ENCODE peak calls at places on chromosome 11, in seven cellular contexts. One of them, this sample, is unnamed.

GRCh38 chr11:126589492-126589803 is 234.0 kb downstream of the ST3GAL4 start:
- DNase-seq in neuronal stem cell: no peak
- DNase-seq in IMR-90: peak; percentile 27
- DNase-seq in H1: no peak
- DNase-seq in mesenchymal stem cell: no peak
- DNase-seq in H9: no peak
- DNase-seq in trophoblast cell: no peak
- DNase-seq in this sample: no peak

GRCh38 chr11:92843455-92843854 is 126.0 kb upstream of the MTNR1B start:
- DNase-seq in neuronal stem cell: no peak
- DNase-seq in IMR-90: no peak
- DNase-seq in H1: no peak
- DNase-seq in mesenchymal stem cell: no peak
- DNase-seq in H9: no peak
- DNase-seq in trophoblast cell: no peak
- DNase-seq in this sample: no peak

GRCh38 chr11:124535552-124536232 is 7.8 kb downstream of the OR8B12 start:
- DNase-seq in neuronal stem cell: no peak
- DNase-seq in IMR-90: peak; percentile 6
- DNase-seq in H1: no peak
- DNase-seq in mesenchymal stem cell: peak; percentile 3
- DNase-seq in H9: no peak
- DNase-seq in trophoblast cell: no peak
- DNase-seq in this sample: peak; percentile 62

GRCh38 chr11:20355221-20356219 is 8.0 kb upstream of the HTATIP2 start:
- DNase-seq in neuronal stem cell: no peak
- DNase-seq in IMR-90: peak; percentile 58
- DNase-seq in H1: no peak
- DNase-seq in mesenchymal stem cell: peak; percentile 56
- DNase-seq in H9: peak; percentile 42
- DNase-seq in trophoblast cell: peak; percentile 19
- DNase-seq in this sample: peak; percentile 59

GRCh38 chr11:111812211-111812610 is 46.0 kb upstream of the PPP2R1B start:
- DNase-seq in neuronal stem cell: no peak
- DNase-seq in IMR-90: no peak
- DNase-seq in H1: no peak
- DNase-seq in mesenchymal stem cell: no peak
- DNase-seq in H9: no peak
- DNase-seq in trophoblast cell: peak; percentile 79
- DNase-seq in this sample: no peak

GRCh38 chr11:70126494-70126893 is 48.4 kb downstream of the ANO1 start:
- DNase-seq in neuronal stem cell: no peak
- DNase-seq in IMR-90: no peak
- DNase-seq in H1: no peak
- DNase-seq in mesenchymal stem cell: no peak
- DNase-seq in H9: no peak
- DNase-seq in trophoblast cell: no peak
- DNase-seq in this sample: no peak

GRCh38 chr11:109203176-109203575 is 218.8 kb upstream of the C11orf87 start:
- DNase-seq in neuronal stem cell: no peak
- DNase-seq in IMR-90: no peak
- DNase-seq in H1: no peak
- DNase-seq in mesenchymal stem cell: no peak
- DNase-seq in H9: no peak
- DNase-seq in trophoblast cell: no peak
- DNase-seq in this sample: no peak

GRCh38 chr11:47916361-47916841 is 64.0 kb upstream of the PTPRJ start:
- DNase-seq in neuronal stem cell: no peak
- DNase-seq in IMR-90: no peak
- DNase-seq in H1: no peak
- DNase-seq in mesenchymal stem cell: peak; percentile 53
- DNase-seq in H9: no peak
- DNase-seq in trophoblast cell: peak; percentile 97
- DNase-seq in this sample: peak; percentile 93

GRCh38 chr11:3226846-3227567 is 5.2 kb downstream of the MRGPRE start:
- DNase-seq in neuronal stem cell: no peak
- DNase-seq in IMR-90: no peak
- DNase-seq in H1: no peak
- DNase-seq in mesenchymal stem cell: no peak
- DNase-seq in H9: no peak
- DNase-seq in trophoblast cell: no peak
- DNase-seq in this sample: no peak

GRCh38 chr11:94750319-94751215 is 17.6 kb upstream of the AMOTL1 start:
- DNase-seq in neuronal stem cell: no peak
- DNase-seq in IMR-90: no peak
- DNase-seq in H1: no peak
- DNase-seq in mesenchymal stem cell: no peak
- DNase-seq in H9: no peak
- DNase-seq in trophoblast cell: no peak
- DNase-seq in this sample: no peak

GRCh38 chr11:2298795-2299747 is 2.6 kb downstream of the C11orf21 start:
- DNase-seq in neuronal stem cell: peak; percentile 36
- DNase-seq in IMR-90: no peak
- DNase-seq in H1: peak; percentile 25
- DNase-seq in mesenchymal stem cell: no peak
- DNase-seq in H9: peak; percentile 76
- DNase-seq in trophoblast cell: peak; percentile 67
- DNase-seq in this sample: peak; percentile 61

DNA sequence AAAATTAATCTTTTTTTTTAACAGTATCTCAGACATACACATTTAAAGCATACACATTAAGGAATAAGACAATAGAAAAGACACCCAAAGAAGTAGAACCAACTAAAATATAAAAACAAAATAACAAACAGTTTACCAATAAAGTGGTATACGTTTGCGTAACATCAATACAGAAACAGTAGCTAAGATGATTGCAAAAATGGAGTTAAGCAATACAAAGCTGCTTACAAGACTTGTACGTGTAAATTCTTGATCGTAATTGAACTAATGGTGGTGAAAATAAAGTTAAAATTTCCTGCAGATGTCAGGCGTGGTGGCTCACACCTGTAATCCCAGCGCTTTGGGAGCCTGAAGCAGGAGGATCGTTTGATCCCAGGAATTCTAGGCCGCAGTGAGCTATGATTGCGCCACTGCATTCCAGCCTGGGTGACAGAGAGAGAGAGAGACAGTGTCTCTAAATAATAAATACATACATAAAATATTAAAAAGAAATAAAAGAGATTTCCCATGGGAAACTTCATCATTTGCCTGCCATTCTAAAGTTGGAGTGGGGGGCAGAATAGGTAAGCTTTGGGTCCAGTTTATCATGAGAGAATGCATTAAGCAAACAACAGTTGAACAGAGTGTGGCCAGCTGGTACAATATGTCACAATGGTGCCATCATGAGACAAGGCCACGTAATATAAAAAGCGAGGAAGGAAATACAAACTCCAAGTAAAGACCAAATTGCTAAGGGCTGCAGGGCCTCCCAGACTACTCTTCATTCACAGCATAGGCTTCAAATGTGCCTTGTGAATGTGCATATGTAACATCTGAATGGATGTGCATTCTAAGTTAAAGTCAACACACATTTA is 38.9 kb upstream of the EED start:
- DNase-seq in neuronal stem cell: no peak
- DNase-seq in IMR-90: no peak
- DNase-seq in H1: no peak
- DNase-seq in mesenchymal stem cell: no peak
- DNase-seq in H9: no peak
- DNase-seq in trophoblast cell: peak; percentile 62
- DNase-seq in this sample: no peak
- H2BK120ac ChIP-seq in neuronal stem cell: no peak overlapping the region
- H2BK120ac ChIP-seq in IMR-90: no peak overlapping the region
- H2BK120ac ChIP-seq in H1: no peak overlapping the region
- H2BK120ac ChIP-seq in mesenchymal stem cell: no peak overlapping the region
- H2BK120ac ChIP-seq in H9: no peak overlapping the region
- H2BK120ac ChIP-seq in trophoblast cell: no peak overlapping the region
- H2BK120ac ChIP-seq in this sample: no peak overlapping the region

DNA sequence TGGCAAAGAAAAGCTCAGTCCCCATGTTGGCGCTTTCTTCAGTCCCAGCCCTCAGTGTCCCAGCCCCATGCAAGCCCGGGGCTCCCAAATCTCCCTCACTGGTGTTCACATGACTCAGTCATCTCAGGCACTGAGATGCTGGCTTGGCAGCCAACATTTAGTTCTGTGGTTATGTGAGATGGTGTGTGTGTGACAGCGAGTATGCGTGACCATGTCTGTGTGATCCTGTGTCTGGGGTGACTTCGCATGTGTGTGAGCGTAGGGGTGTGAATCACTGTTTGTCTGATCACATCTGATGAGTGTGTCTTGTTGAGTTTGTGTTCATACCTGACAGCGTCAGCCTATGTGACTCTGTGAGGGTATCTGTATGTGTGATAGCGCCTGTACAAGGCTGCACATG is 16.2 kb downstream of the CREB3L1 start:
- DNase-seq in neuronal stem cell: no peak
- DNase-seq in IMR-90: peak; percentile 98
- DNase-seq in H1: no peak
- DNase-seq in mesenchymal stem cell: peak; percentile 95
- DNase-seq in H9: no peak
- DNase-seq in trophoblast cell: no peak
- DNase-seq in this sample: no peak
- H3K27ac ChIP-seq in neuronal stem cell: no peak overlapping the region
- H3K27ac ChIP-seq in IMR-90: peak overlapping the region; percentile 98
- H3K27ac ChIP-seq in H1: peak overlapping the region; percentile 79
- H3K27ac ChIP-seq in mesenchymal stem cell: peak overlapping the region; percentile 98
- H3K27ac ChIP-seq in H9: no peak overlapping the region
- H3K27ac ChIP-seq in trophoblast cell: peak overlapping the region; percentile 88
- H3K27ac ChIP-seq in this sample: no peak overlapping the region

GRCh38 chr11:8059030-8059429 is 22.0 kb upstream of the TUB start:
- DNase-seq in neuronal stem cell: no peak
- DNase-seq in IMR-90: no peak
- DNase-seq in H1: no peak
- DNase-seq in mesenchymal stem cell: no peak
- DNase-seq in H9: no peak
- DNase-seq in trophoblast cell: no peak
- DNase-seq in this sample: no peak

GRCh38 chr11:8056810-8057463 is 24.1 kb upstream of the TUB start:
- DNase-seq in neuronal stem cell: no peak
- DNase-seq in IMR-90: peak; percentile 68
- DNase-seq in H1: no peak
- DNase-seq in mesenchymal stem cell: peak; percentile 74
- DNase-seq in H9: no peak
- DNase-seq in trophoblast cell: no peak
- DNase-seq in this sample: no peak

GRCh38 chr11:8058216-8058615 is 22.8 kb upstream of the TUB start:
- DNase-seq in neuronal stem cell: no peak
- DNase-seq in IMR-90: no peak
- DNase-seq in H1: no peak
- DNase-seq in mesenchymal stem cell: no peak
- DNase-seq in H9: no peak
- DNase-seq in trophoblast cell: no peak
- DNase-seq in this sample: no peak

GRCh38 chr11:8055836-8056526 is 25.0 kb upstream of the TUB start:
- DNase-seq in neuronal stem cell: no peak
- DNase-seq in IMR-90: no peak
- DNase-seq in H1: no peak
- DNase-seq in mesenchymal stem cell: no peak
- DNase-seq in H9: no peak
- DNase-seq in trophoblast cell: no peak
- DNase-seq in this sample: no peak

GRCh38 chr11:8055111-8055835 is 25.7 kb upstream of the TUB start:
- DNase-seq in neuronal stem cell: no peak
- DNase-seq in IMR-90: no peak
- DNase-seq in H1: no peak
- DNase-seq in mesenchymal stem cell: no peak
- DNase-seq in H9: peak; percentile 59
- DNase-seq in trophoblast cell: no peak
- DNase-seq in this sample: peak; percentile 58
- H2BK120ac ChIP-seq in neuronal stem cell: no peak overlapping the region
- H2BK120ac ChIP-seq in IMR-90: no peak overlapping the region
- H2BK120ac ChIP-seq in H1: no peak overlapping the region
- H2BK120ac ChIP-seq in mesenchymal stem cell: no peak overlapping the region
- H2BK120ac ChIP-seq in H9: no peak overlapping the region
- H2BK120ac ChIP-seq in trophoblast cell: no peak overlapping the region
- H2BK120ac ChIP-seq in this sample: no peak overlapping the region

GRCh38 chr11:106708348-106708747 is 309.9 kb downstream of the GUCY1A2 start:
- DNase-seq in neuronal stem cell: no peak
- DNase-seq in IMR-90: no peak
- DNase-seq in H1: peak; percentile 1
- DNase-seq in mesenchymal stem cell: peak; percentile 18
- DNase-seq in H9: no peak
- DNase-seq in trophoblast cell: no peak
- DNase-seq in this sample: peak; percentile 16
- H3K27ac ChIP-seq in neuronal stem cell: no peak overlapping the region
- H3K27ac ChIP-seq in IMR-90: no peak overlapping the region
- H3K27ac ChIP-seq in H1: no peak overlapping the region
- H3K27ac ChIP-seq in mesenchymal stem cell: no peak overlapping the region
- H3K27ac ChIP-seq in H9: no peak overlapping the region
- H3K27ac ChIP-seq in trophoblast cell: no peak overlapping the region
- H3K27ac ChIP-seq in this sample: no peak overlapping the region

DNA sequence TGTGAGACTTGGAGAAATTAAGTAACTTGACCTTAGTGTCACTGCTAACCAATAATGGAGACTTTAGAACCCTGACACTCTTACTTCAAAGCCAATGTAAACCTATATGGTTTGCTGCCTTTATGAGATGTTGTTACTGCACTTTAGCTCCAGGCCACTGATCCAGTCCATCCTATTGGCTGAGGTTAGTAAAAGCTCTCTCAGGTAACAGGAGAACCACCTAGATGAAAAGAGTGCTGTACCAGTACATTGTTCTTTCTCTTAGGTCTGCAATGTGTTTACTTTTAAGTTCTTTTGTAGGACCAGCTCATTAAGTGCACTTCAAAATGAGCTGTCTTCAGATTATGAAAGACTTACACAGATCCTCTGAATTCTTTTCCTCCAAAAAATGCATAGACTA is 994.0 kb upstream of the FAT3 start:
- DNase-seq in neuronal stem cell: no peak
- DNase-seq in IMR-90: no peak
- DNase-seq in H1: no peak
- DNase-seq in mesenchymal stem cell: no peak
- DNase-seq in H9: no peak
- DNase-seq in trophoblast cell: no peak
- DNase-seq in this sample: no peak
- H2BK120ac ChIP-seq in neuronal stem cell: no peak overlapping the region
- H2BK120ac ChIP-seq in IMR-90: no peak overlapping the region
- H2BK120ac ChIP-seq in H1: no peak overlapping the region
- H2BK120ac ChIP-seq in mesenchymal stem cell: no peak overlapping the region
- H2BK120ac ChIP-seq in H9: no peak overlapping the region
- H2BK120ac ChIP-seq in trophoblast cell: no peak overlapping the region
- H2BK120ac ChIP-seq in this sample: no peak overlapping the region